ENCODE peak calls at places on chromosomes 12 and 14, in six cellular contexts. F is trophoblast cell, L is mesenchymal stem cell, M is mesendoderm, B is IMR-90, D is H9. I is an unnamed sample.
A peak's percentile ranks its signal among the peaks of the same experiment; 100 is the strongest.

GRCh38 chr14:94125659-94126418 is 3.6 kb downstream of the IFI27L2 start:
- DNase-seq in F (no peak), L (no peak), M (no peak), B (no peak), D (peak; percentile 12), I (no peak)

GRCh38 chr12:34297126-34297789 is 275.0 kb downstream of the ALG10 start:
- DNase-seq in F (no peak), L (no peak), M (no peak), B (no peak), D (no peak), I (no peak)

GRCh38 chr12:15688202-15688736 is 100.9 kb downstream of the EPS8 start:
- DNase-seq in F (peak; percentile 4), L (no peak), M (no peak), B (no peak), D (peak; percentile 56), I (no peak)

GRCh38 chr14:89254201-89254919 is 162.7 kb downstream of the FOXN3 start:
- DNase-seq in F (no peak), L (no peak), M (no peak), B (no peak), D (no peak), I (no peak)

GRCh38 chr14:100524233-100524932 is 62.8 kb downstream of the BEGAIN start:
- DNase-seq in F (no peak), L (no peak), M (no peak), B (no peak), D (peak; percentile 19), I (no peak)

GRCh38 chr12:107318804-107319535 is 225.6 kb upstream of the CRY1 start:
- DNase-seq in F (peak; percentile 39), L (peak; percentile 43), M (peak; percentile 75), B (peak; percentile 51), D (peak; percentile 58), I (peak; percentile 53)

GRCh38 chr12:105292705-105293104 is 37.8 kb upstream of the C12orf75 start:
- DNase-seq in F (no peak), L (no peak), M (no peak), B (peak; percentile 31), D (no peak), I (no peak)

GRCh38 chr14:65686761-65687160 is 274.2 kb downstream of the FUT8 start:
- DNase-seq in F (no peak), L (no peak), M (no peak), B (peak; percentile 25), D (no peak), I (no peak)

GRCh38 chr12:65755596-65755978 is 68.7 kb upstream of the HMGA2 start:
- DNase-seq in F (no peak), L (no peak), M (no peak), B (peak; percentile 36), D (no peak), I (no peak)

GRCh38 chr12:50003595-50003994 is 21.7 kb downstream of the RACGAP1 start:
- DNase-seq in F (no peak), L (no peak), M (no peak), B (peak; percentile 38), D (no peak), I (no peak)

GRCh38 chr14:77039285-77040058 is 11.0 kb upstream of the IRF2BPL start:
- DNase-seq in F (no peak), L (peak; percentile 90), M (no peak), B (peak; percentile 69), D (no peak), I (no peak)

DNA sequence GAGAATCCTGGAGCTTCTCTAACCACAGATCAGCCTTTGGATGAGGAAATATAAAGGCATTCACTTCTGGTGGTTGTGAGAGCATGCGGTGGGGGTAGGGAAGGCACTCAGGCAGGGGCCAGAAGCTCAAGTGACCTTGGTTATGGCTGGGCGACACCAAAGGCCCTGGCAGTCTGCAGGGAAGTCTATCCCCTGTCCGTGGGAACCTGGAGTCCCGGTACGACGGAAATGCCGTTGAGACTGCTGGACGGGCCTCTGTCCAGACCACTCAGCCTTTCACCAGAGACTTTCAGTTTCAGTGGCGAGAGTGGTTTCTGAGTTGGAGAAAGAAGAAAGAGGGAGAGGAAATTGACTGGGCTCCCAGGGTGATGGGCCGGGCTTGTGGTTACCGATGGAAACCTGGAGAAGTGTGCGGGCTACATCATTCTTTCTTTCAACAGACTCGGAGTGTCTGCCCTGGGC is 20.9 kb downstream of the ISCA2 start:
- DNase-seq in F (peak; percentile 27), L (peak; percentile 86), M (no peak), B (peak; percentile 52), D (no peak), I (no peak)
- H3K4me1 ChIP-seq in F (peaks cover 3% of the 10 kb centered on the region), L (peaks cover 40% of the 10 kb centered on the region), M (no peaks in the 10 kb centered on the region), B (peaks cover 27% of the 10 kb centered on the region), D (peaks cover 5% of the 10 kb centered on the region), I (peaks cover 34% of the 10 kb centered on the region)

DNA sequence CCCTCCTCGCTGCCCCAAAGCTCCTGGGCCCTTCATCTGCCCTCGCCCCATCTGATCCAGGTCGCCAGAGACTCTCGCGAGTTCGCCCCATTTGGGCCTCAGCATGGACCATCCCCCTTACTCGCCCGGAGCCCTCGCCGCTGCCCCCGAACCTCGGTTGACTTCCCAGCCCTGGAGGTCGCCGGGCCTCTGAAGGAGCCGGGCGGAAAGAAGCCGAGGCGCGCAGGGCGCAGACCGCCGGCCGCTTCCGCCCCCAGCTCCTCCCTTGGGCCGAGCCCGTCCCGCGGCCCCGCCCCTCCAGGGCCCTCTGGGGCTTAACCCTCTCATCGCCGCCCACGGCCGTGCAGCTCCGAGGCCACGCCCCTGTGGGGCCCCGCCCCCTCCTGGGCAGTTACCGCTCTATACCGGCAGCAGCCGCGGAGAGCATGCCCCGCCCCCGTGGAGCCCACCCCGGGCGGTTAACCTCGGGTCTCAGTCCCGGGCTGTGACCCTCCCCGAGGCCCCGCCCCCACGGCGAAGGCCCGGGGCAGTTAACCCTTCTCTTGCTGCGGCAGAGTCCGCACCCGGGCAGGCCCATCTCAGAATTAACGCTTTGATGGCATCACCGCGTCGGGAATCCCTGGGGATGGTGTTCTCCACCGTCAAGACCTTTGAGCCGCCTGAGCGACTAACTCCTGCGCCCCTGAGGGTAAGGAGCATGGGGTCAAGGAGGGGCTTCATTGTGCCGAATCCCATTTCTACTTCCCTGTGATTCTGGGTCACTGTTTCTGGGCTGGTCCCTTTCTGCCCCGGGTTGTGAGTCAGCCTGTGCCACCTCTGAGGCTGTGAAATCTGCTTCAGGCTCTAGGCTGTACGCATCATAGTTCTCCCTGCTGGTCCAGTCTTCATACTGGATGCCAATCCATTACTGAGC is at the start of gene SPSB2:
- DNase-seq in F (peak; percentile 99), L (peak; percentile 96), M (peak; percentile 99), B (peak; percentile 92), D (peak; percentile 100), I (peak; percentile 99)
- H3K18ac ChIP-seq in F (peak within 1 kb of the TSS; percentile 64), L (peak within 1 kb of the TSS; percentile 67), M (peak within 1 kb of the TSS; percentile 70), B (peak within 1 kb of the TSS; percentile 75), D (no peak within 1 kb of the TSS), I (peak within 1 kb of the TSS; percentile 88)

GRCh38 chr12:102479099-102479887 is 1.1 kb downstream of the IGF1 start:
- DNase-seq in F (peak; percentile 24), L (no peak), M (peak; percentile 60), B (no peak), D (no peak), I (no peak)
- H3K4me1 ChIP-seq in F (peaks cover 13% of the 10 kb centered on the region), L (peaks cover under 1% of the 10 kb centered on the region), M (peaks cover 6% of the 10 kb centered on the region), B (peaks cover 12% of the 10 kb centered on the region), D (no peaks in the 10 kb centered on the region), I (peaks cover 9% of the 10 kb centered on the region)

GRCh38 chr12:52165096-52165855 is 26.5 kb downstream of the KRT80 start:
- DNase-seq in F (peak; percentile 31), L (no peak), M (no peak), B (no peak), D (no peak), I (no peak)
- H3K18ac ChIP-seq in F (peak overlapping the region; percentile 88), L (no peak overlapping the region), M (no peak overlapping the region), B (no peak overlapping the region), D (no peak overlapping the region), I (peak overlapping the region; percentile 86)

GRCh38 chr14:105015905-105016304 is 5.0 kb downstream of the CDCA4 start:
- DNase-seq in F (no peak), L (no peak), M (no peak), B (no peak), D (no peak), I (no peak)
- H3K4me1 ChIP-seq in F (peaks cover 21% of the 10 kb centered on the region), L (peaks cover 43% of the 10 kb centered on the region), M (peaks cover 15% of the 10 kb centered on the region), B (peaks cover 30% of the 10 kb centered on the region), D (peaks cover 5% of the 10 kb centered on the region), I (peaks cover 13% of the 10 kb centered on the region)

GRCh38 chr12:125330645-125331341 is 265.6 kb downstream of the AACS start:
- DNase-seq in F (peak; percentile 43), L (no peak), M (peak; percentile 79), B (no peak), D (peak; percentile 93), I (peak; percentile 84)
- H3K18ac ChIP-seq in F (no peak overlapping the region), L (no peak overlapping the region), M (peak overlapping the region; percentile 77), B (no peak overlapping the region), D (no peak overlapping the region), I (peak overlapping the region; percentile 91)

GRCh38 chr12:120266180-120266535 is 628 bp upstream of the PXN start:
- DNase-seq in F (no peak), L (no peak), M (no peak), B (no peak), D (no peak), I (no peak)

GRCh38 chr12:120264086-120264485 is 1.4 kb downstream of the PXN start:
- DNase-seq in F (no peak), L (peak; percentile 33), M (no peak), B (no peak), D (peak; percentile 33), I (no peak)

GRCh38 chr12:120265203-120265482 is 387 bp downstream of the PXN start:
- DNase-seq in F (no peak), L (no peak), M (no peak), B (no peak), D (no peak), I (no peak)

GRCh38 chr12:120264511-120265202 is 873 bp downstream of the PXN start:
- DNase-seq in F (no peak), L (no peak), M (no peak), B (no peak), D (no peak), I (no peak)

DNA sequence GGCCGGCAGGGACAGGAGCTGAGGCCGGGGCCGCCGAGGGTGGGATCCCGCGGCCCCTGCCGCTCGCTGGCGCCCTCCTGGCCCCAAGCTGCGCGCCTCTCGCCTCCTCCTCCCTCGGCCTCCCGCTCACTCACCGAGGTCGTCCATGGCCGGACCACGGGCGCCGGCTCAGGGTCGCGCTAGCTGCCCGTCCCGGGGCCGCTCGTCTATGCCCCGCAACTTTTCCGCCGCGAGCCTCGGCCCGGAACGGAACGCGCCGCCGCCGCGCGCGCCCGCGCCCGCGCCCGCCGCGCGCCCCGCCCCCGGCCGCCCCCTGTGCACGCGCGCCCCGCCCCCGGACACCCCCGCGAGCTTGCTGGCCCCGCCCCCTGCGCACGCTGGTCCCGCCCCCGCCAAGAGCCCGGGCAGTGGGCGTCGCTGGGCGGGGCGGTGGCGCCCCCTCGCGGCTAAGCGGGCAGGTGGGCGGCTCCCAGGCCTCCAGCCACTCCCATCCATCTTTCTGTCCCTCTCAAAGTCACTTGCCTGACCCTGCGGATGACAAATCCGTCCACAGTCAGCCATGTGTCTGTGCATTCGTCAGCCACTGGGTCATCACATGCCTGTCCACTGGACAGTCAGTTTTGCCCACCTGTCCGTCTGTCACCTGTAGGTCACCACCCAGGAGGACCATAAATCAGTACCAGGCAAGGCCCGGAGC is at the start of gene PXN:
- DNase-seq in F (peak; percentile 92), L (peak; percentile 70), M (peak; percentile 82), B (peak; percentile 72), D (peak; percentile 89), I (peak; percentile 85)
- H3K4me1 ChIP-seq in F (peaks cover 32% of the 10 kb centered on the region), L (peaks cover 19% of the 10 kb centered on the region), M (peaks cover 29% of the 10 kb centered on the region), B (peaks cover 19% of the 10 kb centered on the region), D (peaks cover 12% of the 10 kb centered on the region), I (peaks cover 10% of the 10 kb centered on the region)

I was measured in neuronal stem cell.